ENCODE peak calls at places on chromosome 17, in ten cellular contexts. One of them, this sample, is unnamed.

GRCh38 chr17:5840811-5841446 is 229.2 kb upstream of the WSCD1 start:
- DNase-seq in WTC11: no peak
- DNase-seq in heart right ventricle: no peak
- DNase-seq in astrocyte of the spinal cord: no peak
- DNase-seq in progenitor cell of endocrine pancreas: no peak
- DNase-seq in RWPE1: no peak
- DNase-seq in dorsolateral prefrontal cortex: no peak
- DNase-seq in GM13977: no peak
- DNase-seq in IMR-90: no peak
- DNase-seq in epithelial cell of esophagus: no peak
- DNase-seq in this sample: no peak

GRCh38 chr17:78862073-78863023 is 21.7 kb upstream of the USP36 start:
- DNase-seq in RWPE1: peak
- DNase-seq in epithelial cell of esophagus: peak
- DNase-seq in IMR-90: peak
- DNase-seq in WTC11: no peak
- DNase-seq in progenitor cell of endocrine pancreas: no peak
- DNase-seq in dorsolateral prefrontal cortex: no peak
- DNase-seq in GM13977: no peak
- DNase-seq in astrocyte of the spinal cord: peak
- DNase-seq in heart right ventricle: peak
- DNase-seq in this sample: peak

GRCh38 chr17:75676461-75676860 is 9.3 kb downstream of the SAP30BP start:
- DNase-seq in WTC11: no peak
- DNase-seq in epithelial cell of esophagus: no peak
- DNase-seq in progenitor cell of endocrine pancreas: no peak
- DNase-seq in RWPE1: no peak
- DNase-seq in heart right ventricle: no peak
- DNase-seq in IMR-90: no peak
- DNase-seq in dorsolateral prefrontal cortex: no peak
- DNase-seq in astrocyte of the spinal cord: no peak
- DNase-seq in GM13977: no peak
- DNase-seq in this sample: no peak

GRCh38 chr17:58870747-58871146 is 115.1 kb downstream of the PPM1E start:
- DNase-seq in epithelial cell of esophagus: no peak
- DNase-seq in IMR-90: no peak
- DNase-seq in astrocyte of the spinal cord: no peak
- DNase-seq in dorsolateral prefrontal cortex: no peak
- DNase-seq in WTC11: no peak
- DNase-seq in progenitor cell of endocrine pancreas: no peak
- DNase-seq in RWPE1: no peak
- DNase-seq in heart right ventricle: no peak
- DNase-seq in GM13977: no peak
- DNase-seq in this sample: no peak

GRCh38 chr17:48225725-48226567 is 118.4 kb downstream of the SNX11 start:
- DNase-seq in progenitor cell of endocrine pancreas: no peak
- DNase-seq in heart right ventricle: no peak
- DNase-seq in WTC11: no peak
- DNase-seq in epithelial cell of esophagus: no peak
- DNase-seq in IMR-90: no peak
- DNase-seq in astrocyte of the spinal cord: no peak
- DNase-seq in dorsolateral prefrontal cortex: no peak
- DNase-seq in RWPE1: no peak
- DNase-seq in GM13977: no peak
- DNase-seq in this sample: no peak

GRCh38 chr17:42120161-42121065 is 754 bp downstream of the KAT2A start:
- DNase-seq in astrocyte of the spinal cord: no peak
- DNase-seq in WTC11: peak
- DNase-seq in RWPE1: peak
- DNase-seq in IMR-90: no peak
- DNase-seq in heart right ventricle: no peak
- DNase-seq in dorsolateral prefrontal cortex: no peak
- DNase-seq in epithelial cell of esophagus: no peak
- DNase-seq in GM13977: peak
- DNase-seq in progenitor cell of endocrine pancreas: no peak
- DNase-seq in this sample: no peak

GRCh38 chr17:79230576-79230975 is 156.0 kb downstream of the ENGASE start:
- DNase-seq in epithelial cell of esophagus: no peak
- DNase-seq in astrocyte of the spinal cord: no peak
- DNase-seq in dorsolateral prefrontal cortex: no peak
- DNase-seq in heart right ventricle: no peak
- DNase-seq in RWPE1: no peak
- DNase-seq in progenitor cell of endocrine pancreas: no peak
- DNase-seq in GM13977: no peak
- DNase-seq in IMR-90: no peak
- DNase-seq in WTC11: no peak
- DNase-seq in this sample: no peak

GRCh38 chr17:40915199-40915661 is 22.2 kb downstream of the KRT23 start:
- DNase-seq in RWPE1: peak
- DNase-seq in WTC11: no peak
- DNase-seq in epithelial cell of esophagus: peak
- DNase-seq in heart right ventricle: no peak
- DNase-seq in IMR-90: peak
- DNase-seq in astrocyte of the spinal cord: peak
- DNase-seq in progenitor cell of endocrine pancreas: no peak
- DNase-seq in GM13977: peak
- DNase-seq in dorsolateral prefrontal cortex: no peak
- DNase-seq in this sample: peak

DNA sequence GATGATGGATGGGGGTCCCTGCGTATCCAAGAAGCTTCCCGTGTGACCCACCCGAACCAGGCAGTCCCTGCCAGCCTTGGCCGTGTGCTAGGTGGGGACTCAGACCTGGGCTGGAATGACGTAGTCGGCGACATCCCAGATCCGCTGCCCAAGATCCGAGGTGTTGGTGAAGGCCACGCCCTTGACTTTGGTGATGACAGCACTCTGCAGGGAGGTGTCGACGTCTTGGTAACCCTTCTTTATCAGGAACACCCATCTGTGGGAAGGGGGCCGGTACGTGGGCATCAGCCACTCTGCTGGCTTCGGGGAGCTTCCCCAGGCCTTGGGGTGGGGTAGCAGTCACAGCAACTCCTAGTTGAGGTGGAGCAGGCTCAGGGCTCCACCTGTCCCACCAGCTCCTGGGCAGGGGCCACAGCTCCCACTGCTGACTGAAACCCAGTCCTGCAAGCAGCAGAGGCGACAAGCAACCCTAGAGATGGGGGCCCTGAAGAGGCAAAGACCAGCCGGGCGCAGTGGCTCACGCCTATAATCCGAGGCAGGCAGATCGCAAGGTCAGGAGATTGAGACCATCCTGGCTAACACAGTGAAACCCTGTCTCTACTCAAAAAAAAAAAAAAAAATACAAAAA is 4.3 kb downstream of the P2RX5 start:
- DNase-seq in RWPE1: no peak
- DNase-seq in WTC11: peak
- DNase-seq in epithelial cell of esophagus: no peak
- DNase-seq in astrocyte of the spinal cord: no peak
- DNase-seq in GM13977: no peak
- DNase-seq in IMR-90: no peak
- DNase-seq in heart right ventricle: no peak
- DNase-seq in progenitor cell of endocrine pancreas: no peak
- DNase-seq in dorsolateral prefrontal cortex: no peak
- DNase-seq in this sample: no peak
- TF ChIP-seq CTCF in RWPE1: no peak
- TF ChIP-seq CTCF in WTC11: no peak
- TF ChIP-seq CTCF in epithelial cell of esophagus: no peak
- TF ChIP-seq CTCF in astrocyte of the spinal cord: no peak
- TF ChIP-seq CTCF in GM13977: peak
- TF ChIP-seq CTCF in IMR-90: no peak
- TF ChIP-seq CTCF in heart right ventricle: no peak
- TF ChIP-seq CTCF in progenitor cell of endocrine pancreas: no peak
- TF ChIP-seq CTCF in dorsolateral prefrontal cortex: no peak
- TF ChIP-seq CTCF in this sample: no peak

GRCh38 chr17:56863974-56864373 is 30.0 kb downstream of the DGKE start:
- DNase-seq in astrocyte of the spinal cord: no peak
- DNase-seq in RWPE1: no peak
- DNase-seq in IMR-90: no peak
- DNase-seq in WTC11: no peak
- DNase-seq in heart right ventricle: no peak
- DNase-seq in epithelial cell of esophagus: no peak
- DNase-seq in progenitor cell of endocrine pancreas: no peak
- DNase-seq in GM13977: no peak
- DNase-seq in dorsolateral prefrontal cortex: no peak
- DNase-seq in this sample: no peak

GRCh38 chr17:56868716-56869115 is 34.8 kb downstream of the DGKE start:
- DNase-seq in heart right ventricle: no peak
- DNase-seq in WTC11: no peak
- DNase-seq in GM13977: no peak
- DNase-seq in astrocyte of the spinal cord: no peak
- DNase-seq in RWPE1: no peak
- DNase-seq in dorsolateral prefrontal cortex: no peak
- DNase-seq in IMR-90: no peak
- DNase-seq in epithelial cell of esophagus: no peak
- DNase-seq in progenitor cell of endocrine pancreas: no peak
- DNase-seq in this sample: no peak

GRCh38 chr17:56867948-56868376 is 34.0 kb downstream of the DGKE start:
- DNase-seq in epithelial cell of esophagus: peak
- DNase-seq in IMR-90: peak
- DNase-seq in progenitor cell of endocrine pancreas: no peak
- DNase-seq in heart right ventricle: no peak
- DNase-seq in WTC11: no peak
- DNase-seq in GM13977: no peak
- DNase-seq in astrocyte of the spinal cord: no peak
- DNase-seq in RWPE1: no peak
- DNase-seq in dorsolateral prefrontal cortex: no peak
- DNase-seq in this sample: peak

GRCh38 chr17:56866076-56866475 is 32.1 kb downstream of the DGKE start:
- DNase-seq in WTC11: no peak
- DNase-seq in epithelial cell of esophagus: no peak
- DNase-seq in astrocyte of the spinal cord: no peak
- DNase-seq in heart right ventricle: no peak
- DNase-seq in RWPE1: no peak
- DNase-seq in dorsolateral prefrontal cortex: no peak
- DNase-seq in progenitor cell of endocrine pancreas: no peak
- DNase-seq in GM13977: no peak
- DNase-seq in IMR-90: no peak
- DNase-seq in this sample: no peak

DNA sequence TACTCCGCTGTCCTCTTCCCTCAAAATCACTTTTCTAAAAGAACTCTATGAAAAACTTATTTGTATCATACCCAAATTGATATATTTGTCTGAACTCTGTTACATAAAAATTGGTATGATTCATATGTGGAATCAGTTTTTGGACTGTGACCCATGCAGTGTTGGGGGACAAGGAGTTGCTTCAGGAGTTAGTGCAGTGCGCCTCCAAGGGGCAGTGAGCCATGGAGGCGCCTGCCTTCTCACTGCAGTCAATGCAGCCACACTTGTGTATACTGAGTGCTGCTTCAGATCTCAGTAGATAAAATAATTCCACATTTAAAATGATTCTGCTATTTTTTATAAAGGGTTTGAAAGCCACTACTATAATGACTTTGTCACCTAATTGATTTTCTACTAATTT is 32.5 kb downstream of the DGKE start:
- DNase-seq in dorsolateral prefrontal cortex: no peak
- DNase-seq in RWPE1: no peak
- DNase-seq in WTC11: no peak
- DNase-seq in IMR-90: no peak
- DNase-seq in heart right ventricle: no peak
- DNase-seq in progenitor cell of endocrine pancreas: no peak
- DNase-seq in epithelial cell of esophagus: no peak
- DNase-seq in GM13977: no peak
- DNase-seq in astrocyte of the spinal cord: no peak
- DNase-seq in this sample: no peak
- TF ChIP-seq CTCF in dorsolateral prefrontal cortex: no peak
- TF ChIP-seq CTCF in RWPE1: peak
- TF ChIP-seq CTCF in WTC11: no peak
- TF ChIP-seq CTCF in IMR-90: no peak
- TF ChIP-seq CTCF in heart right ventricle: peak
- TF ChIP-seq CTCF in progenitor cell of endocrine pancreas: no peak
- TF ChIP-seq CTCF in epithelial cell of esophagus: no peak
- TF ChIP-seq CTCF in GM13977: peak
- TF ChIP-seq CTCF in astrocyte of the spinal cord: no peak
- TF ChIP-seq CTCF in this sample: no peak

DNA sequence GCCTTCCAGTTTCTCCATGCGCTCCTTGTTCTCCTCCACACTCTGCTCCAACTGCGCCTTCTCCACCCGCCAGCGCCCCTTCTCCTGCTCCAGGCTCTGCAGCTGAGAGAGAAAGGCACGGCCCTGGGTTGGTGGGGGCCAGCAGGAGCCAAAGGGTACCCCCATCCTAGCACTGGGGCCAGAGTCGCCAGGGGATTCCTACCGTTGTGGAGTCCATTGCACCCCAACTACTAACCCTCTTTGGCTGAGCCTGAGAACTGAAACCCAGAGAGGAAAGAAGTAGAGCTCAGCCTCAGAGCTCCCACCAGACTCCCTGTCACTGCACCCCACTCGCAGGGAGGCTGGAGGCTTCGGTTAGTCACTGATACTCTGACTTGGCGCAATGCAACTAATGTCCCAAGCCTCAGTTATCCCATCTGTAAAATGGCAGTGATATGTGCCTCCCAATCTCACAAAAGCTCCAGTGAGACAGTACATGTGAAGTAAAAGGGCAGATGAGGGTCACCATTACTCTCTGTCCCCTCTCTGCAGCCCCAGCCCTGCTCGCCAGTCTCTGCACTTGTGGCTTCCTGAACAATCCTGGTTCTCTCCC is 6.2 kb upstream of the SAMD14 start:
- DNase-seq in RWPE1: no peak
- DNase-seq in WTC11: no peak
- DNase-seq in epithelial cell of esophagus: no peak
- DNase-seq in dorsolateral prefrontal cortex: no peak
- DNase-seq in IMR-90: no peak
- DNase-seq in astrocyte of the spinal cord: no peak
- DNase-seq in GM13977: no peak
- DNase-seq in heart right ventricle: no peak
- DNase-seq in progenitor cell of endocrine pancreas: no peak
- DNase-seq in this sample: no peak
- TF ChIP-seq CTCF in RWPE1: no peak
- TF ChIP-seq CTCF in WTC11: no peak
- TF ChIP-seq CTCF in epithelial cell of esophagus: no peak
- TF ChIP-seq CTCF in dorsolateral prefrontal cortex: no peak
- TF ChIP-seq CTCF in IMR-90: no peak
- TF ChIP-seq CTCF in astrocyte of the spinal cord: no peak
- TF ChIP-seq CTCF in GM13977: no peak
- TF ChIP-seq CTCF in heart right ventricle: no peak
- TF ChIP-seq CTCF in progenitor cell of endocrine pancreas: no peak
- TF ChIP-seq CTCF in this sample: no peak

GRCh38 chr17:63190821-63191220 is 224.8 kb downstream of the TANC2 start:
- DNase-seq in WTC11: no peak
- DNase-seq in heart right ventricle: no peak
- DNase-seq in IMR-90: no peak
- DNase-seq in RWPE1: no peak
- DNase-seq in GM13977: no peak
- DNase-seq in astrocyte of the spinal cord: no peak
- DNase-seq in epithelial cell of esophagus: no peak
- DNase-seq in progenitor cell of endocrine pancreas: no peak
- DNase-seq in dorsolateral prefrontal cortex: no peak
- DNase-seq in this sample: no peak

GRCh38 chr17:63189930-63190329 is 223.9 kb downstream of the TANC2 start:
- DNase-seq in WTC11: no peak
- DNase-seq in IMR-90: no peak
- DNase-seq in GM13977: no peak
- DNase-seq in astrocyte of the spinal cord: peak
- DNase-seq in heart right ventricle: no peak
- DNase-seq in dorsolateral prefrontal cortex: no peak
- DNase-seq in RWPE1: no peak
- DNase-seq in progenitor cell of endocrine pancreas: no peak
- DNase-seq in epithelial cell of esophagus: peak
- DNase-seq in this sample: no peak

GRCh38 chr17:63189082-63189481 is 223.0 kb downstream of the TANC2 start:
- DNase-seq in progenitor cell of endocrine pancreas: no peak
- DNase-seq in RWPE1: no peak
- DNase-seq in IMR-90: peak
- DNase-seq in heart right ventricle: no peak
- DNase-seq in WTC11: no peak
- DNase-seq in GM13977: no peak
- DNase-seq in dorsolateral prefrontal cortex: no peak
- DNase-seq in astrocyte of the spinal cord: peak
- DNase-seq in epithelial cell of esophagus: peak
- DNase-seq in this sample: peak

GRCh38 chr17:63181856-63182255 is 215.8 kb downstream of the TANC2 start:
- DNase-seq in GM13977: no peak
- DNase-seq in progenitor cell of endocrine pancreas: no peak
- DNase-seq in dorsolateral prefrontal cortex: peak
- DNase-seq in heart right ventricle: no peak
- DNase-seq in epithelial cell of esophagus: peak
- DNase-seq in WTC11: no peak
- DNase-seq in RWPE1: no peak
- DNase-seq in astrocyte of the spinal cord: no peak
- DNase-seq in IMR-90: no peak
- DNase-seq in this sample: no peak

GRCh38 chr17:63185420-63185819 is 219.4 kb downstream of the TANC2 start:
- DNase-seq in progenitor cell of endocrine pancreas: no peak
- DNase-seq in heart right ventricle: no peak
- DNase-seq in IMR-90: no peak
- DNase-seq in RWPE1: no peak
- DNase-seq in GM13977: no peak
- DNase-seq in WTC11: no peak
- DNase-seq in epithelial cell of esophagus: no peak
- DNase-seq in astrocyte of the spinal cord: no peak
- DNase-seq in dorsolateral prefrontal cortex: no peak
- DNase-seq in this sample: peak
- TF ChIP-seq CTCF in progenitor cell of endocrine pancreas: no peak
- TF ChIP-seq CTCF in heart right ventricle: no peak
- TF ChIP-seq CTCF in IMR-90: no peak
- TF ChIP-seq CTCF in RWPE1: no peak
- TF ChIP-seq CTCF in GM13977: no peak
- TF ChIP-seq CTCF in WTC11: no peak
- TF ChIP-seq CTCF in epithelial cell of esophagus: no peak
- TF ChIP-seq CTCF in astrocyte of the spinal cord: no peak
- TF ChIP-seq CTCF in dorsolateral prefrontal cortex: peak
- TF ChIP-seq CTCF in this sample: peak

This sample was measured in AG10803.